ENCODE peak calls at places on chromosome 1, in six cellular contexts. K is A549, U is neural progenitor cell, F is dorsolateral prefrontal cortex, X is cardiac muscle cell, D is astrocyte. E is an unnamed sample.

GRCh38 chr1:17168480-17168878 is 36.4 kb upstream of the PADI1 start:
- DNase-seq in K (no peak), U (no peak), F (no peak), X (peak), D (peak), E (peak)

GRCh38 chr1:105485207-105485606 is 1571.3 kb upstream of the PRMT6 start:
- DNase-seq in K (no peak), U (no peak), F (no peak), X (no peak), D (peak), E (peak)

GRCh38 chr1:56056438-56057312 is 522.7 kb downstream of the PLPP3 start:
- DNase-seq in K (no peak), U (no peak), F (no peak), X (peak), D (peak), E (peak)

GRCh38 chr1:95097426-95097825 is 19.7 kb upstream of the TLCD4 start:
- DNase-seq in K (no peak), U (no peak), F (no peak), X (no peak), D (no peak), E (no peak)

GRCh38 chr1:160618763-160619274 is 28.0 kb downstream of the SLAMF1 start:
- DNase-seq in K (peak), U (no peak), F (no peak), X (no peak), D (no peak), E (no peak)

GRCh38 chr1:99645199-99645598 is 714 bp upstream of the PALMD start:
- DNase-seq in K (peak), U (no peak), F (no peak), X (peak), D (peak), E (peak)

GRCh38 chr1:86788300-86789206 is 84.2 kb downstream of the SH3GLB1 start:
- DNase-seq in K (peak), U (no peak), F (no peak), X (peak), D (peak), E (peak)

GRCh38 chr1:29830383-29830782 is 594.1 kb downstream of the PTPRU start:
- DNase-seq in K (no peak), U (no peak), F (no peak), X (no peak), D (no peak), E (no peak)

GRCh38 chr1:41242645-41243171 is 602 bp upstream of the SCMH1 start:
- DNase-seq in K (no peak), U (peak), F (no peak), X (no peak), D (no peak), E (no peak)

GRCh38 chr1:11031624-11032262 is 15.3 kb downstream of the MASP2 start:
- DNase-seq in K (no peak), U (no peak), F (no peak), X (no peak), D (no peak), E (no peak)

GRCh38 chr1:238488406-238488805 is 597.7 kb upstream of the ZP4 start:
- DNase-seq in K (no peak), U (no peak), F (no peak), X (no peak), D (no peak), E (peak)

GRCh38 chr1:73593379-73593778 is 604.6 kb downstream of the LRRIQ3 start:
- DNase-seq in K (peak), U (no peak), F (no peak), X (peak), D (peak), E (peak)

DNA sequence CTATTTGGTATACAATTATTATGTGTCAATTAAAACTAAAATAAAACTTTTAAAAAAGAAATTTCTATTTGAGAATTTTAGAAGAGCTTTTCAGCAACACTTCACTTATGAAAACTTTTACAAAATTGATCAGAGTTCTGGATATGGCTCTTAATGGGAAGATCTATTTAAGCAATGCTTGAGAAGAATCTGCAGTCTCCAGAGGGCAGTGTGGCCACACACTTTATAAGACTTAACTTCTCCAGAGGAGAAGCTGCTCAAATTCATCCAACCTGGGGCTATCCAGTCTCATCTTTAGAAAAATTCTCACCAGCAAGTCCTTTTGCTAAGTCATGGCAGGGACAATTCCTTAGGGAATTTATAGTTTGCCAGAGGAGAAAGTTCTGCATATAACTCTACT is 25.2 kb upstream of the AGO1 start:
- DNase-seq in K (peak), U (peak), F (no peak), X (peak), D (no peak), E (peak)
- TF ChIP-seq CTCF in K (peak), U (peak), F (no peak), X (peak), D (no peak), E (peak)

DNA sequence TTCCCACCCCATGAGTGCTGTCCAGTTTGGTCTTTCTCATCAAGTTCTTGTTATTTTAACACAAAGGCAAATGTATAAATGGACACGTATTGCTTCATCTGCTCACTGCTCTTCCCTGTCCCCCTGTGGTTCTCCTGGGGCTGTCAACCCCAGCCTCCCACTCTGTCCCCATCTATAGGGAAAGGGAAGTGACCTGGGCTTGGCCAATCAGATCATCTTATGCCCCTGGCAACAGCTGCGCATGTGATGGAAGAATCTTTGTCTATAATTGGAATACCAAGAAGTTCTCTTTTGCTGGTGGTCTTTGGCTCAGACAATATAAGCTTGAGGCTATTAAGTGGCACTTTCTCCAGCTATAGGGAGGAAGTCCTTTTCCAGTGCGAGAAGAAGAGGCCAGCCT is 4.7 kb upstream of the CCSAP start:
- DNase-seq in K (no peak), U (no peak), F (no peak), X (no peak), D (no peak), E (no peak)
- H3K4me3 ChIP-seq in K (no peak), U (no peak), F (no peak), X (no peak), D (no peak), E (no peak)

GRCh38 chr1:169143984-169144383 is 37.5 kb downstream of the ATP1B1 start:
- DNase-seq in K (no peak), U (no peak), F (no peak), X (no peak), D (no peak), E (no peak)
- TF ChIP-seq CTCF in K (no peak), U (no peak), F (no peak), X (no peak), D (no peak), E (no peak)

GRCh38 chr1:61120307-61120840 is 38.0 kb downstream of the NFIA start:
- DNase-seq in K (no peak), U (no peak), F (no peak), X (peak), D (no peak), E (no peak)
- H3K4me3 ChIP-seq in K (peak), U (no peak), F (peak), X (no peak), D (no peak), E (peak)

GRCh38 chr1:37859507-37860345 is at the start of gene MTF1:
- DNase-seq in K (peak), U (peak), F (peak), X (peak), D (peak), E (peak)

GRCh38 chr1:37861151-37861550 is 1.8 kb upstream of the MTF1 start:
- DNase-seq in K (no peak), U (no peak), F (no peak), X (no peak), D (no peak), E (no peak)

GRCh38 chr1:37858931-37859506 is 373 bp downstream of the MTF1 start:
- DNase-seq in K (no peak), U (no peak), F (no peak), X (peak), D (peak), E (peak)

GRCh38 chr1:37862330-37862729 is 2.9 kb upstream of the MTF1 start:
- DNase-seq in K (peak), U (no peak), F (no peak), X (no peak), D (no peak), E (no peak)

GRCh38 chr1:37860346-37860666 is 914 bp upstream of the MTF1 start:
- DNase-seq in K (no peak), U (no peak), F (no peak), X (no peak), D (no peak), E (no peak)
- TF ChIP-seq CTCF in K (no peak), U (no peak), F (no peak), X (no peak), D (no peak), E (no peak)

GRCh38 chr1:35935436-35935835 is 4.5 kb downstream of the AGO3 start:
- DNase-seq in K (no peak), U (no peak), F (no peak), X (peak), D (peak), E (peak)
- H3K4me3 ChIP-seq in K (no peak), U (no peak), F (no peak), X (peak), D (no peak), E (no peak)

GRCh38 chr1:63868220-63868897 is 94.5 kb downstream of the ROR1 start:
- DNase-seq in K (peak), U (no peak), F (no peak), X (no peak), D (peak), E (no peak)

GRCh38 chr1:63873751-63874150 is 99.9 kb downstream of the ROR1 start:
- DNase-seq in K (no peak), U (no peak), F (no peak), X (no peak), D (peak), E (peak)

GRCh38 chr1:63867429-63868176 is 93.8 kb downstream of the ROR1 start:
- DNase-seq in K (no peak), U (no peak), F (no peak), X (no peak), D (no peak), E (no peak)

GRCh38 chr1:63871451-63871850 is 97.6 kb downstream of the ROR1 start:
- DNase-seq in K (no peak), U (no peak), F (no peak), X (no peak), D (no peak), E (no peak)

DNA sequence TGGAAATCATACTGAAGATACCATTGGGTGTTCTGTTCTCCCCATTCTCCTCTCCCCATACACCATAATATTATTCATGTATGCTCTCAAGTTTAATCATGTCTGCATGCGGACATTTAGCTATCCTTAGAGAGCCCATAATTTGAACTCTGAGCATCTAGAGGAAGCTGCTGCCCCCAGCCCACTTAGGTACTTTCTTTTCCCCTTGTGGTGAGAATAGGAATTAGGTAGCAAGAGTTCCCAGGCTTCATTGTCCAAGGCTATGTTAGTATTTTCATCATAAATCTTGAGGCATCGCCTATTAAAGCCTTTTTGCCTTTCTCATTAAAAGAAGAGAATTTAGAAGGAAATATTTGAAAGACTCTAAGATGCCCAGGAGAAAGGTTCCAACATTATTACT is 96.3 kb downstream of the ROR1 start:
- DNase-seq in K (no peak), U (no peak), F (no peak), X (no peak), D (no peak), E (no peak)
- TF ChIP-seq CTCF in K (no peak), U (peak), F (no peak), X (no peak), D (no peak), E (peak)

GRCh38 chr1:6496890-6497214 is 5.4 kb upstream of the PLEKHG5 start:
- DNase-seq in K (no peak), U (no peak), F (no peak), X (no peak), D (no peak), E (no peak)
- H3K4me3 ChIP-seq in K (peak), U (peak), F (peak), X (peak), D (peak), E (peak)

DNA sequence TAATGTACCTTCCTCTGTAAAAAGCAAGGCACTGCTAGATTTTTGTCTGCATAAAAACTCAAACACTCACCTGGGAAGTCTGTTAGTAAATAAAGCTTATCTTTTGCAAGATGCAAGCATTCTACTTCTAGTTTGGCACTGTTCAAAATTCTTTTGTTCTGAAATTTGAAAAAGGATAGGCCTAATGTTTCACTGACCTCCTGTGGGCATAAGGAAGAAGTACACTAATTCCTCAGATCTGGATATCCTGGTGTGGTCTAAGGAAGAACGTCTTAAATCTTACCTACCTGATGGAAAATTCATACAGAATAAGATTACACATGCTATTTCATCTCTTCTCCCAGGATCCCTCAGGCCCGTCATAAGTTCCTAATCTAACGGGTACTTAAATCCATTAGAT is 93.5 kb upstream of the CAMK1G start:
- DNase-seq in K (peak), U (peak), F (no peak), X (peak), D (peak), E (peak)
- TF ChIP-seq CTCF in K (peak), U (peak), F (no peak), X (peak), D (peak), E (peak)

E was measured in choroid plexus epithelial cell.